ENCODE peak calls at places on chromosomes 3 and 15, in seven cellular contexts. K is A673, U is AG10803, O is left ventricle myocardium inferior, L is gastrocnemius medialis, Y is breast epithelium, E is lower lobe of right lung. G is an unnamed sample.

GRCh38 chr3:42701371-42702065 is 1.1 kb downstream of the HHATL start:
- DNase-seq in K (no peak), U (peak), O (peak), L (peak), Y (peak), E (peak), G (no peak)

GRCh38 chr3:39531066-39531465 is 63.6 kb downstream of the MOBP start:
- DNase-seq in K (no peak), U (no peak), O (no peak), L (no peak), Y (no peak), E (no peak), G (peak)

GRCh38 chr3:168989396-168989795 is 674.1 kb downstream of the MECOM start:
- DNase-seq in K (no peak), U (no peak), O (no peak), L (no peak), Y (no peak), E (no peak), G (peak)

GRCh38 chr3:89227218-89227617 is 119.8 kb downstream of the EPHA3 start:
- DNase-seq in K (peak), U (no peak), O (no peak), L (no peak), Y (no peak), E (no peak), G (peak)

GRCh38 chr3:171348121-171348520 is 112.1 kb downstream of the TNIK start:
- DNase-seq in K (peak), U (peak), O (no peak), L (no peak), Y (no peak), E (no peak), G (peak)

GRCh38 chr15:48021336-48022086 is 99.3 kb upstream of the SLC24A5 start:
- DNase-seq in K (no peak), U (no peak), O (no peak), L (no peak), Y (no peak), E (no peak), G (peak)

GRCh38 chr3:46812237-46812791 is 50.9 kb downstream of the MYL3 start:
- DNase-seq in K (peak), U (peak), O (peak), L (peak), Y (peak), E (peak), G (peak)

GRCh38 chr3:8301977-8302589 is 199.5 kb upstream of the LMCD1 start:
- DNase-seq in K (peak), U (peak), O (no peak), L (no peak), Y (no peak), E (no peak), G (peak)

GRCh38 chr3:175208316-175208715 is 349.2 kb downstream of the NAALADL2 start:
- DNase-seq in K (no peak), U (no peak), O (no peak), L (no peak), Y (no peak), E (no peak), G (peak)

GRCh38 chr3:12916159-12916558 is 74.8 kb upstream of the RPL32 start:
- DNase-seq in K (no peak), U (no peak), O (no peak), L (no peak), Y (no peak), E (no peak), G (no peak)

GRCh38 chr3:25789209-25789595 is 688 bp upstream of the OXSM start:
- DNase-seq in K (no peak), U (no peak), O (no peak), L (no peak), Y (no peak), E (no peak), G (no peak)

GRCh38 chr15:101206173-101206572 is 45.7 kb downstream of the CHSY1 start:
- DNase-seq in K (no peak), U (peak), O (no peak), L (no peak), Y (no peak), E (no peak), G (peak)

GRCh38 chr3:188202358-188203138 is 48.6 kb downstream of the LPP start:
- DNase-seq in K (peak), U (no peak), O (no peak), L (no peak), Y (no peak), E (no peak), G (no peak)

GRCh38 chr15:60760646-60761504 is 281.9 kb upstream of the ICE2 start:
- DNase-seq in K (no peak), U (peak), O (no peak), L (no peak), Y (no peak), E (no peak), G (peak)

GRCh38 chr3:28349397-28350000 is 875 bp upstream of the AZI2 start:
- DNase-seq in K (no peak), U (no peak), O (no peak), L (no peak), Y (no peak), E (no peak), G (peak)

GRCh38 chr15:66043264-66043663 is 174.0 kb downstream of the RAB11A start:
- DNase-seq in K (no peak), U (no peak), O (no peak), L (no peak), Y (no peak), E (no peak), G (no peak)

GRCh38 chr15:101426761-101427333 is 62.7 kb downstream of the PCSK6 start:
- DNase-seq in K (no peak), U (no peak), O (no peak), L (no peak), Y (no peak), E (no peak), G (no peak)

GRCh38 chr3:30658328-30659052 is 52.1 kb downstream of the TGFBR2 start:
- DNase-seq in K (peak), U (peak), O (no peak), L (no peak), Y (no peak), E (no peak), G (peak)

GRCh38 chr15:43251185-43251862 is 15.4 kb downstream of the TGM5 start:
- DNase-seq in K (no peak), U (no peak), O (no peak), L (no peak), Y (no peak), E (no peak), G (no peak)

GRCh38 chr3:16896094-16896627 is 11.4 kb downstream of the PLCL2 start:
- DNase-seq in K (no peak), U (no peak), O (no peak), L (no peak), Y (no peak), E (no peak), G (no peak)

GRCh38 chr15:39672184-39672583 is 91.3 kb downstream of the THBS1 start:
- DNase-seq in K (no peak), U (no peak), O (no peak), L (no peak), Y (no peak), E (no peak), G (no peak)

GRCh38 chr3:195040773-195041520 is 230.0 kb downstream of the XXYLT1 start:
- DNase-seq in K (no peak), U (no peak), O (no peak), L (no peak), Y (peak), E (no peak), G (no peak)

GRCh38 chr3:197428117-197428761 is 127.5 kb downstream of the BDH1 start:
- DNase-seq in K (peak), U (peak), O (peak), L (no peak), Y (no peak), E (no peak), G (peak)

GRCh38 chr3:177262396-177262795 is 65.1 kb upstream of the TBL1XR1 start:
- DNase-seq in K (no peak), U (peak), O (no peak), L (no peak), Y (no peak), E (no peak), G (peak)

GRCh38 chr3:26522919-26523318 is 99.7 kb upstream of the LRRC3B start:
- DNase-seq in K (no peak), U (no peak), O (no peak), L (no peak), Y (no peak), E (no peak), G (no peak)

GRCh38 chr3:147368151-147368550 is 38.2 kb downstream of the ZIC4 start:
- DNase-seq in K (no peak), U (no peak), O (no peak), L (no peak), Y (no peak), E (no peak), G (no peak)

GRCh38 chr3:147368561-147369151 is 37.7 kb downstream of the ZIC4 start:
- DNase-seq in K (no peak), U (no peak), O (no peak), L (no peak), Y (no peak), E (no peak), G (no peak)

GRCh38 chr3:147370316-147370715 is 36.0 kb downstream of the ZIC4 start:
- DNase-seq in K (no peak), U (no peak), O (no peak), L (no peak), Y (no peak), E (no peak), G (no peak)

GRCh38 chr3:147369671-147370123 is 36.6 kb downstream of the ZIC4 start:
- DNase-seq in K (no peak), U (no peak), O (no peak), L (no peak), Y (no peak), E (no peak), G (no peak)

GRCh38 chr3:147369231-147369630 is 37.1 kb downstream of the ZIC4 start:
- DNase-seq in K (no peak), U (no peak), O (no peak), L (no peak), Y (no peak), E (no peak), G (no peak)
- TF ChIP-seq CTCF in K (no peak), U (no peak), O (no peak), L (no peak), Y (no peak), E (no peak), G (no peak)

GRCh38 chr3:44764248-44764647 is 2.7 kb downstream of the KIF15 start:
- DNase-seq in K (no peak), U (no peak), O (no peak), L (no peak), Y (no peak), E (no peak), G (no peak)
- H3K4me3 ChIP-seq in K (no peak), U (no peak), O (no peak), L (no peak), Y (no peak), E (no peak), G (no peak)

DNA sequence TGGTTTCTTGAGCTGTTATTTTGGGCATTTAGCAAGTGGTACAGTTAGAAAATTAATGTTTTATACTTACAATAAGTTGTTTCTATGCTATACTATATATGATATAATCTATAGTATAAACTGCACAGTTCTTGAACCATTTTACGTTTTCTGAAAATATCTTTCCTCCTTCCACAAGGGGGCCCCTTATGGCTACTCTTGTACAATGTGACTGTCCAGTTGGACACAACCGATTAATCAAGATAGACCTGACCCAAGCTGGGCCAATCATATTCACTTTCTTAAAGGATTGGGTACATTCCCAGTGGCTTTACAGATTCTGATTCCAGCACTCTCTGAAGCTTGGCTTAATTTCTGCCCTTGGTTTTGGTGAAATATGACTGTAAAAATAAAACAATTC is 953.4 kb downstream of the AGBL1 start:
- DNase-seq in K (no peak), U (no peak), O (no peak), L (no peak), Y (no peak), E (no peak), G (no peak)
- TF ChIP-seq CTCF in K (no peak), U (peak), O (peak), L (no peak), Y (no peak), E (no peak), G (no peak)

GRCh38 chr3:147364771-147365170 is 41.6 kb downstream of the ZIC4 start:
- DNase-seq in K (no peak), U (no peak), O (no peak), L (no peak), Y (no peak), E (no peak), G (no peak)

GRCh38 chr3:147359177-147360062 is 46.9 kb downstream of the ZIC4 start:
- DNase-seq in K (no peak), U (no peak), O (no peak), L (no peak), Y (no peak), E (no peak), G (no peak)

GRCh38 chr3:147360936-147361670 is 45.2 kb downstream of the ZIC4 start:
- DNase-seq in K (peak), U (no peak), O (no peak), L (no peak), Y (no peak), E (no peak), G (no peak)

GRCh38 chr3:147358144-147358992 is 48.0 kb downstream of the ZIC4 start:
- DNase-seq in K (no peak), U (no peak), O (no peak), L (no peak), Y (no peak), E (no peak), G (no peak)

DNA sequence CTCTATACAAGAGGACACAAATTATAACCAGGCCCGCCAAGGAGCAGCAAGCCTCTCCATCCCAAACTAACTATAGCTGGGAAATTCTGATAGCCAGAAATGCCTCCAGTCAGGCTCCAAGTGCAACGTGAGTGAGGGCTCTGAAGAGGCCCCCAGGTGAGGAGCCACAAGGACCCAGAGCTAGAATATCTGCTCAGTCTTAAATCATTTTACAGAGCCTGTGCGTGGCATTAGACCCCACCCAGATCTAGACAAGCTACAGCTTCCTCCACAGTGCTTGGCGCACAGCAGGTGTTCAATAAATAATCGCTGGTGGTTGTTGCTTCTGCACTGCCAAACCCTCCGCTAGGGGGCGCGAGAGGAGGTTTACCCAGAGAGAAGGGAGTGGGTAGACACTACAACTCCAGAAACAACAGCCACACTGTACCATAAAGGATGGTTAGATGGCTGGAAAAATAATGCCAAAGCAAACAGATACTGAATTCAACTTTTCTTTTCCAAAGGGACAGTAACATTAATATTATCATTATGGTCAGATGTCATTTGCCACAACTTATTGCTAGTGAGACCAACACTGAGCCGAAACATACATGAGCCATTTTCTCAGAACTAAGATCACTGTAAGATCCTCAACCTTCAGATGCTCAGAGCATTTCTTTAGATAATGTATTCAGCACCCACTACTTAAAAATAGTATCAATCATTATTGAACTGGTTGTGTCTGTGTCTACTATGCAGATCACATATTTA is 44.5 kb downstream of the ZIC4 start:
- DNase-seq in K (peak), U (no peak), O (no peak), L (no peak), Y (no peak), E (no peak), G (peak)
- H3K4me3 ChIP-seq in K (no peak), U (no peak), O (no peak), L (no peak), Y (no peak), E (no peak), G (no peak)

DNA sequence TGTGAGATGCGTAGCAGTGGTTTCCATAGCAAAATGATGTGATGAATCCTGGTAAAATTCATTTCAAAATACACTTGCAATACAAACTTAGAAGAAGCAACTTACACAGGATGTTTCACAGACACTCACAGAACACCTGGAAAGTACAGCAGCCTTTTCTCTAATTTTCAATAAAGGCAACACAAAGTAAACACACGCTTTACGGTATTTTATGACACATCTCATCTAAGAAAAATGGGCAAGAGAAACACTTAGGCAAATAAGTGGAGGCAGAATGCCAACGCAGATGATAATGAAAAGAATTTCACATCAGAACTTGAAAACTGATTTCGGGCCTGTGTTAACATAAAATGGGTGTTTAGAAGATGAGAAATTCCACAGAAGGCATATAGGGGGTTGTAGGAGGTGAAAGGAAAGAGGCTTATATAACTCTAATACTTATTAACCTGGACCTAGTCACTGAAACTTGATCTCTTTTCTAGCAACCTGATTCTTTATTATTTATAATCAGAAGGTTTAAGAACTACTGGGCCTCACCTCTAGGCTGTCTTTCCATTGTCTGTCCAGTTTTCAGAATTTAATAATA is 25.6 kb upstream of the MAP3K13 start:
- DNase-seq in K (no peak), U (no peak), O (no peak), L (no peak), Y (no peak), E (no peak), G (no peak)
- TF ChIP-seq CTCF in K (no peak), U (no peak), O (no peak), L (no peak), Y (no peak), E (no peak), G (no peak)

DNA sequence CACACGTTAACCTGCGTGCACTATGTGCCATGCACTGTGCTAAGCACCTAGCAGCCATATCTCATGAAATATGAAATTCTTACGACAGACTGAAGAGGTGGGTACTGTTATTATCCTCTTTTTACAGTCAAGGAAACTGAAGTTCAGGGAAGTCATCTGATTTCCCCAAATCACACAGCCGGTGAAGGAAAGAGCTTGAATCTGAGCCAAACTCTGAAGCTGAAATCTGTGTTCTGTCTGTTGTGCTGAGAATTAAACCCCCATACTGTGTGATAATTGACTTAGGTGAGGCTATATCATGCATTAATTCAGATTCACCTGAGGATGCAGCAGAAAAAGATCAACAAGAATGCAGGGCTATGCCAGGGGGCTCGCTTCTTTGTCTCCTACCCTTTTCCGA is 475 bp downstream of the FAM107A start:
- DNase-seq in K (no peak), U (no peak), O (no peak), L (no peak), Y (no peak), E (no peak), G (no peak)
- H3K4me3 ChIP-seq in K (no peak), U (no peak), O (peak), L (peak), Y (peak), E (peak), G (no peak)

GRCh38 chr3:37453393-37454391 is 279.3 kb upstream of the LRRFIP2 start:
- DNase-seq in K (peak), U (no peak), O (peak), L (peak), Y (peak), E (peak), G (no peak)
- TF ChIP-seq CTCF in K (no peak), U (no peak), O (peak), L (no peak), Y (peak), E (peak), G (no peak)

DNA sequence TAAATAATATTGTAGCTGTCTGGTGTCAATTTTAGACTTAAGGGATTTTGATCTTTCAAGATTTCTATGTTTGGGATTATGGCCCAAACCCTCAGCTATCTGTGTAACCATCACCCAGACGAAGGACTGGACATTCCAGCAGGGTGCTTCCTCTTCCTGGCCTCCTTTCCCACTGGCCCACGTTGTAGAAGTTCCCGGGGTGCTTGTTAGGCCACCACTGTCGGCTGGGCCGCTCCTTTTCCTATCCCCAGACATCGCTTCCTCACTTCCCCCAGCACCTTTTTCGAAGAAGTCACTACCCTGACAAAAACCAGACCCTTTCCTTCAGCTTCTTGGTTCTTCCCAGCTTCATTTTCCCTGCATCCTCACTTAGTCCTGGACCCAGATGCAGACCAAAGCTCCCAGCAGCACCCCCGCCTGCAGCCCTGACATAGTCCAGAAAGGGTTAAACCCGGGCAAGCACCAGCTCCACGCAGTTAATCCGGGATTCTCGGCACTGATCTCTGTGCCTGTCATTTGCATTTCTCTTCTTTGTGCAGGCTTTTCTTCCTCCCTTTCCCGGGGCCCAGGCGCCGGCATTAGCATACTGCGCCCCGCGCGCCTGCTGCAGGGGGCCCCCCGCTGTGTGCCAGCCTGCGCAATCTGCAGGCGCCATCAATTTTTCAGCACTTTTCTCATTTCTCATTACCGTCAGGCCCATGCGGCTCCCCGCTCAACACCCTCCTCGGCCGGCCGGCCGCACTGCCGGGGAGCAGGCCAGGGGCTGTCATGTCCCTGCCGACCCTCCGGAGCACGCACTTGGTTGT is 90.6 kb downstream of the ZNF621 start:
- DNase-seq in K (peak), U (no peak), O (no peak), L (no peak), Y (no peak), E (no peak), G (no peak)
- H3K4me3 ChIP-seq in K (peak), U (no peak), O (peak), L (no peak), Y (no peak), E (peak), G (no peak)